ENCODE peak calls at places on chromosomes 12 and 14, in four cellular contexts. One of them, this sample, is unnamed.

GRCh38 chr14:99721792-99722516 is 37.9 kb downstream of the CYP46A1 start:
- DNase-seq in psoas muscle: no peak
- DNase-seq in M059J: no peak
- DNase-seq in HFFc6: no peak
- DNase-seq in this sample: no peak

GRCh38 chr14:76720382-76720813 is 40.9 kb upstream of the VASH1 start:
- DNase-seq in M059J: peak; percentile 38
- DNase-seq in HFFc6: no peak
- DNase-seq in psoas muscle: peak; percentile 92
- DNase-seq in this sample: peak; percentile 48

GRCh38 chr12:57836442-57837375 is 9.8 kb downstream of the CTDSP2 start:
- DNase-seq in psoas muscle: peak; percentile 86
- DNase-seq in M059J: peak; percentile 85
- DNase-seq in HFFc6: peak; percentile 79
- DNase-seq in this sample: peak; percentile 78

GRCh38 chr12:42299392-42300308 is 26.2 kb downstream of the ZCRB1 start:
- DNase-seq in psoas muscle: no peak
- DNase-seq in M059J: peak; percentile 68
- DNase-seq in HFFc6: peak; percentile 60
- DNase-seq in this sample: peak; percentile 43

GRCh38 chr14:33700052-33700451 is 250.8 kb downstream of the EGLN3 start:
- DNase-seq in M059J: no peak
- DNase-seq in HFFc6: no peak
- DNase-seq in psoas muscle: no peak
- DNase-seq in this sample: no peak

GRCh38 chr12:46585854-46586621 is 213.5 kb upstream of the SLC38A2 start:
- DNase-seq in M059J: peak; percentile 54
- DNase-seq in psoas muscle: no peak
- DNase-seq in HFFc6: peak; percentile 38
- DNase-seq in this sample: peak; percentile 76

GRCh38 chr12:84912191-84913142 is at the start of gene SLC6A15:
- DNase-seq in HFFc6: no peak
- DNase-seq in psoas muscle: peak; percentile 53
- DNase-seq in M059J: no peak
- DNase-seq in this sample: peak; percentile 92

GRCh38 chr12:131941116-131941986 is 8.4 kb upstream of the EP400 start:
- DNase-seq in psoas muscle: peak; percentile 40
- DNase-seq in HFFc6: no peak
- DNase-seq in M059J: no peak
- DNase-seq in this sample: no peak

GRCh38 chr12:115209230-115209629 is 525.3 kb upstream of the TBX3 start:
- DNase-seq in HFFc6: no peak
- DNase-seq in M059J: no peak
- DNase-seq in psoas muscle: no peak
- DNase-seq in this sample: no peak

GRCh38 chr12:6228535-6229223 is 28.5 kb downstream of the CD9 start:
- DNase-seq in HFFc6: no peak
- DNase-seq in psoas muscle: peak; percentile 68
- DNase-seq in M059J: no peak
- DNase-seq in this sample: peak; percentile 41

GRCh38 chr12:42281844-42282243 is 43.8 kb upstream of the YAF2 start:
- DNase-seq in psoas muscle: no peak
- DNase-seq in M059J: no peak
- DNase-seq in HFFc6: no peak
- DNase-seq in this sample: no peak